ENCODE peak calls at places on chromosomes 1 and 21, in seven cellular contexts. V, O, P, L, E, D and G are unnamed samples.

GRCh38 chr1:93007941-93008577 is 46.8 kb upstream of the DIPK1A start:
- DNase-seq in V (no peak), O (no peak), P (no peak), L (no peak), E (no peak), D (no peak), G (no peak)

GRCh38 chr1:236759252-236759859 is 35.7 kb upstream of the MTR start:
- DNase-seq in V (no peak), O (no peak), P (no peak), L (no peak), E (no peak), D (no peak), G (no peak)

GRCh38 chr1:25562101-25562927 is 18.9 kb downstream of the LDLRAP1 start:
- DNase-seq in V (no peak), O (no peak), P (peak), L (no peak), E (peak), D (peak), G (no peak)

GRCh38 chr1:66341446-66342089 is 192.4 kb upstream of the SGIP1 start:
- DNase-seq in V (no peak), O (no peak), P (no peak), L (no peak), E (no peak), D (no peak), G (no peak)

GRCh38 chr1:156924478-156925153 is 4.2 kb downstream of the LRRC71 start:
- DNase-seq in V (no peak), O (no peak), P (no peak), L (no peak), E (no peak), D (no peak), G (no peak)

GRCh38 chr1:145879775-145880174 is 5.9 kb downstream of the ANKRD35 start:
- DNase-seq in V (no peak), O (no peak), P (no peak), L (no peak), E (no peak), D (no peak), G (no peak)

GRCh38 chr21:34132202-34132601 is 58.8 kb downstream of the MRPS6 start:
- DNase-seq in V (no peak), O (no peak), P (no peak), L (no peak), E (no peak), D (no peak), G (no peak)

GRCh38 chr1:53685272-53686051 is 53.5 kb downstream of the GLIS1 start:
- DNase-seq in V (no peak), O (no peak), P (no peak), L (peak), E (no peak), D (no peak), G (no peak)

GRCh38 chr1:27605796-27606707 is 2.1 kb upstream of the AHDC1 start:
- DNase-seq in V (no peak), O (peak), P (peak), L (peak), E (peak), D (no peak), G (peak)